ENCODE peak calls at places on chromosomes 5 and 9, in eight cellular contexts. Y is mucosa of descending colon; R is Peyer's patch; W is PC-3; Z is psoas muscle; A is colonic mucosa; E is CD4-positive, CD25-positive, alpha-beta regulatory T cell; F is GM23248. H is an unnamed sample.
A peak's percentile ranks its signal among the peaks of the same experiment; 100 is the strongest.

GRCh38 chr5:18797241-18797640 is 1163.0 kb downstream of the TAF11L14 start:
- DNase-seq in Z (no peak), W (no peak), Y (no peak), E (no peak), A (no peak), F (no peak), R (no peak), H (no peak)

GRCh38 chr5:14669975-14670374 is 5.5 kb downstream of the OTULIN start:
- DNase-seq in Z (no peak), E (no peak), F (peak; percentile 59), W (peak; percentile 64), Y (no peak), A (no peak), R (no peak), H (no peak)

GRCh38 chr9:16675131-16675530 is 195.3 kb downstream of the BNC2 start:
- DNase-seq in Y (no peak), R (no peak), E (no peak), W (peak; percentile 35), A (no peak), F (peak; percentile 34), Z (no peak), H (no peak)

GRCh38 chr5:93249651-93250289 is 331.2 kb downstream of the NR2F1-AS1 start:
- DNase-seq in Z (no peak), A (no peak), R (no peak), E (no peak), W (peak; percentile 76), F (no peak), Y (no peak), H (no peak)

GRCh38 chr5:72377920-72378635 is 57.9 kb downstream of the PTCD2 start:
- DNase-seq in F (peak; percentile 58), W (no peak), Y (no peak), R (no peak), Z (peak; percentile 62), A (no peak), E (no peak), H (no peak)

GRCh38 chr5:122772446-122772845 is 2.4 kb upstream of the SNX2 start:
- DNase-seq in E (no peak), A (no peak), R (no peak), W (peak; percentile 46), Z (no peak), Y (no peak), F (peak; percentile 27), H (no peak)

GRCh38 chr5:171842006-171842776 is 56.6 kb downstream of the SMIM23 start:
- DNase-seq in W (no peak), R (no peak), Z (no peak), E (no peak), F (peak; percentile 65), Y (no peak), A (no peak), H (no peak)

GRCh38 chr5:10760033-10760975 is 730 bp downstream of the DAP start:
- DNase-seq in E (no peak), F (peak; percentile 81), R (peak; percentile 76), Z (no peak), W (peak; percentile 84), Y (peak; percentile 53), A (peak; percentile 78), H (no peak)

GRCh38 chr5:5826911-5827310 is 404.4 kb downstream of the ICE1 start:
- DNase-seq in R (no peak), Y (no peak), Z (no peak), E (no peak), A (no peak), F (peak; percentile 41), W (peak; percentile 72), H (no peak)

GRCh38 chr5:175597718-175598117 is 60.2 kb upstream of the HRH2 start:
- DNase-seq in R (no peak), E (no peak), F (no peak), A (no peak), W (no peak), Z (no peak), Y (no peak), H (no peak)

GRCh38 chr5:99721487-99721886 is 792.7 kb upstream of the CHD1 start:
- DNase-seq in W (peak; percentile 75), A (no peak), E (no peak), Z (no peak), F (no peak), Y (no peak), R (no peak), H (no peak)

GRCh38 chr9:128149951-128150593 is 819 bp downstream of the LCN2 start:
- DNase-seq in W (no peak), F (no peak), E (no peak), A (no peak), Y (peak; percentile 39), R (peak; percentile 25), Z (no peak), H (no peak)

GRCh38 chr5:101009758-101010519 is 106.9 kb upstream of the ST8SIA4 start:
- DNase-seq in Z (no peak), E (no peak), F (no peak), A (no peak), Y (no peak), W (no peak), R (no peak), H (no peak)

GRCh38 chr5:132272341-132273210 is 15.1 kb downstream of the PDLIM4 start:
- DNase-seq in F (peak; percentile 56), R (peak; percentile 82), Y (peak; percentile 79), Z (peak; percentile 70), W (peak; percentile 56), A (peak; percentile 83), E (peak; percentile 30), H (peak; percentile 79)

GRCh38 chr9:89367281-89367680 is 49.0 kb downstream of the SECISBP2 start:
- DNase-seq in F (no peak), W (no peak), E (no peak), Y (no peak), A (no peak), Z (no peak), R (no peak), H (no peak)

GRCh38 chr9:123569343-123569694 is 213.3 kb downstream of the CRB2 start:
- DNase-seq in R (no peak), W (no peak), Z (no peak), A (no peak), F (peak; percentile 21), Y (no peak), E (no peak), H (no peak)
- H3K4me3 ChIP-seq in R (no peak overlapping the region), W (no peak overlapping the region), Z (no peak overlapping the region), A (no peak overlapping the region), F (peak overlapping the region; percentile 41), Y (no peak overlapping the region), E (no peak overlapping the region), H (no peak overlapping the region)

GRCh38 chr5:42665857-42666256 is 90.8 kb upstream of the CCDC152 start:
- DNase-seq in E (no peak), R (no peak), W (no peak), F (no peak), Y (no peak), A (no peak), Z (no peak), H (no peak)

GRCh38 chr5:42668254-42668653 is 88.4 kb upstream of the CCDC152 start:
- DNase-seq in Z (no peak), Y (no peak), W (no peak), A (no peak), F (no peak), E (no peak), R (no peak), H (no peak)

GRCh38 chr5:42666821-42667325 is 89.7 kb upstream of the CCDC152 start:
- DNase-seq in E (no peak), Y (no peak), Z (no peak), R (no peak), F (no peak), W (no peak), A (no peak), H (no peak)
- H3K4me1 ChIP-seq in E (no peaks in the 10 kb centered on the region), Y (no peaks in the 10 kb centered on the region), Z (no peaks in the 10 kb centered on the region), R (no peaks in the 10 kb centered on the region), F (no peaks in the 10 kb centered on the region), W (no peaks in the 10 kb centered on the region), A (no peaks in the 10 kb centered on the region), H (no peaks in the 10 kb centered on the region)

GRCh38 chr9:5642170-5642569 is 13.3 kb downstream of the RIC1 start:
- DNase-seq in Y (no peak), F (no peak), R (no peak), Z (no peak), A (no peak), E (no peak), W (no peak), H (no peak)
- H3K36me3 ChIP-seq in Y (no peaks in the 10 kb centered on the region), F (no peaks in the 10 kb centered on the region), R (no peaks in the 10 kb centered on the region), Z (no peaks in the 10 kb centered on the region), A (no peaks in the 10 kb centered on the region), E (peaks cover 2% of the 10 kb centered on the region), W (peaks cover 13% of the 10 kb centered on the region), H (no peaks in the 10 kb centered on the region)

GRCh38 chr5:56518820-56519219 is 285.7 kb upstream of the ANKRD55 start:
- DNase-seq in A (no peak), W (no peak), F (no peak), Y (no peak), Z (no peak), R (no peak), E (no peak), H (no peak)

GRCh38 chr5:56522169-56522568 is 289.0 kb upstream of the ANKRD55 start:
- DNase-seq in Z (no peak), F (no peak), W (no peak), R (no peak), Y (no peak), A (no peak), E (no peak), H (no peak)

GRCh38 chr5:56523779-56524178 is 290.6 kb upstream of the ANKRD55 start:
- DNase-seq in Z (no peak), R (no peak), A (no peak), W (no peak), Y (no peak), F (no peak), E (no peak), H (no peak)

GRCh38 chr5:56522972-56523371 is 289.8 kb upstream of the ANKRD55 start:
- DNase-seq in Y (no peak), F (peak; percentile 55), W (peak; percentile 24), E (no peak), Z (peak; percentile 56), R (no peak), A (no peak), H (no peak)

GRCh38 chr5:56520951-56521350 is 287.8 kb upstream of the ANKRD55 start:
- DNase-seq in Y (no peak), A (no peak), Z (no peak), F (no peak), R (no peak), W (no peak), E (no peak), H (no peak)
- H3K4me3 ChIP-seq in Y (no peak overlapping the region), A (no peak overlapping the region), Z (no peak overlapping the region), F (no peak overlapping the region), R (no peak overlapping the region), W (no peak overlapping the region), E (no peak overlapping the region), H (no peak overlapping the region)

GRCh38 chr9:129484325-129485000 is 136.4 kb downstream of the C9orf50 start:
- DNase-seq in R (no peak), E (no peak), Y (no peak), F (peak; percentile 35), A (no peak), W (no peak), Z (no peak), H (no peak)
- H3K4me1 ChIP-seq in R (peaks cover 22% of the 10 kb centered on the region), E (peaks cover 52% of the 10 kb centered on the region), Y (peaks cover 24% of the 10 kb centered on the region), F (peaks cover 67% of the 10 kb centered on the region), A (peaks cover 10% of the 10 kb centered on the region), W (peaks cover 50% of the 10 kb centered on the region), Z (peaks cover 31% of the 10 kb centered on the region), H (peaks cover 46% of the 10 kb centered on the region)

H was measured in CD8-positive, alpha-beta T cell.